ENCODE peak calls at places on chromosomes 2 and 18, in four cellular contexts. M is fibroblast of the conjunctiva, R is GM23248, C is MCF 10A. Z is an unnamed sample.

GRCh38 chr2:88452151-88452851 is at the start of gene FOXI3:
- DNase-seq in M (no peak), R (no peak), C (no peak), Z (no peak)

GRCh38 chr2:160596431-160596830 is 102.8 kb upstream of the RBMS1 start:
- DNase-seq in M (no peak), R (no peak), C (no peak), Z (no peak)

GRCh38 chr18:24964213-24964612 is 387.8 kb downstream of the ZNF521 start:
- DNase-seq in M (no peak), R (peak), C (peak), Z (no peak)

GRCh38 chr2:160551259-160551658 is 57.7 kb upstream of the RBMS1 start:
- DNase-seq in M (no peak), R (no peak), C (no peak), Z (no peak)

GRCh38 chr2:89763581-89764485 is 1072.4 kb downstream of the RPIA start:
- DNase-seq in M (no peak), R (no peak), C (no peak), Z (no peak)

GRCh38 chr2:118310878-118311442 is 222.7 kb downstream of the INSIG2 start:
- DNase-seq in M (no peak), R (peak), C (no peak), Z (no peak)

GRCh38 chr2:38933653-38934052 is 44.0 kb downstream of the ARHGEF33 start:
- DNase-seq in M (peak), R (peak), C (no peak), Z (peak)

GRCh38 chr18:12015697-12016062 is 34.4 kb downstream of the IMPA2 start:
- DNase-seq in M (peak), R (peak), C (peak), Z (peak)

GRCh38 chr2:18413794-18414396 is 146.6 kb downstream of the RDH14 start:
- DNase-seq in M (peak), R (peak), C (peak), Z (peak)

GRCh38 chr2:288002-288742 is at the start of gene ALKAL2:
- DNase-seq in M (no peak), R (peak), C (no peak), Z (no peak)

GRCh38 chr2:114642988-114643553 is 200.6 kb downstream of the DPP10 start:
- DNase-seq in M (no peak), R (no peak), C (no peak), Z (no peak)

GRCh38 chr2:41967426-41968181 is 80.2 kb upstream of the PKDCC start:
- DNase-seq in M (no peak), R (peak), C (no peak), Z (no peak)

GRCh38 chr2:96861074-96861473 is 3.3 kb upstream of the ANKRD39 start:
- DNase-seq in M (no peak), R (no peak), C (no peak), Z (no peak)

GRCh38 chr2:39567507-39567906 is 98.2 kb upstream of the TMEM178A start:
- DNase-seq in M (no peak), R (no peak), C (no peak), Z (peak)

GRCh38 chr2:142140434-142140845 is 9.6 kb upstream of the LRP1B start:
- DNase-seq in M (no peak), R (peak), C (peak), Z (peak)

GRCh38 chr2:190315273-190315672 is 4.4 kb downstream of the HIBCH start:
- DNase-seq in M (no peak), R (no peak), C (no peak), Z (no peak)

GRCh38 chr2:194333091-194333490 is 1323.9 kb upstream of the SLC39A10 start:
- DNase-seq in M (no peak), R (no peak), C (no peak), Z (no peak)

GRCh38 chr18:36843199-36843598 is 14.3 kb downstream of the KIAA1328 start:
- DNase-seq in M (no peak), R (no peak), C (no peak), Z (no peak)

GRCh38 chr2:133777607-133778006 is 209.3 kb upstream of the NCKAP5 start:
- DNase-seq in M (no peak), R (peak), C (peak), Z (no peak)

GRCh38 chr2:150610670-150611279 is 123.3 kb upstream of the RND3 start:
- DNase-seq in M (no peak), R (peak), C (peak), Z (peak)

GRCh38 chr18:50151876-50152275 is 43.1 kb downstream of the MYO5B start:
- DNase-seq in M (peak), R (peak), C (peak), Z (peak)

GRCh38 chr2:172103471-172104292 is 982 bp upstream of the DLX2 start:
- DNase-seq in M (peak), R (peak), C (peak), Z (peak)

GRCh38 chr2:190607014-190607597 is 41.8 kb upstream of the NAB1 start:
- DNase-seq in M (no peak), R (peak), C (peak), Z (peak)

GRCh38 chr2:4391013-4391412 is 687.6 kb downstream of the DCDC2C start:
- DNase-seq in M (no peak), R (no peak), C (no peak), Z (no peak)

GRCh38 chr18:27144672-27145071 is 40.4 kb downstream of the CHST9 start:
- DNase-seq in M (no peak), R (no peak), C (no peak), Z (no peak)

GRCh38 chr18:23105581-23106219 is 29.6 kb upstream of the CABLES1 start:
- DNase-seq in M (no peak), R (no peak), C (no peak), Z (no peak)

GRCh38 chr2:205934443-205934842 is 151.5 kb downstream of the INO80D start:
- DNase-seq in M (no peak), R (peak), C (peak), Z (no peak)

GRCh38 chr18:34600118-34600517 is 110.0 kb upstream of the DTNA start:
- DNase-seq in M (no peak), R (peak), C (peak), Z (peak)

GRCh38 chr2:85755122-85756027 is 1.6 kb downstream of the ATOH8 start:
- DNase-seq in M (no peak), R (peak), C (no peak), Z (peak)